ENCODE peak calls at places on chromosomes 13 and 19, in six cellular contexts. One of them, this sample, is unnamed.

GRCh38 chr13:80556291-80556690 is 215.4 kb upstream of the SPRY2 start:
- DNase-seq in NCI-H1436: no peak
- DNase-seq in WTC11: no peak
- DNase-seq in stomach: no peak
- DNase-seq in activated CD4-positive, CD25-positive, alpha-beta regulatory T cell treated with anti-CD3 and anti-CD28 coated beads, Interleukin-2, amount 50 U/mL, for 72 hours: no peak
- DNase-seq in aorta: no peak
- DNase-seq in this sample: no peak

GRCh38 chr13:36758345-36758744 is 60.7 kb upstream of the RFXAP start:
- DNase-seq in NCI-H1436: peak
- DNase-seq in WTC11: no peak
- DNase-seq in stomach: peak
- DNase-seq in activated CD4-positive, CD25-positive, alpha-beta regulatory T cell treated with anti-CD3 and anti-CD28 coated beads, Interleukin-2, amount 50 U/mL, for 72 hours: no peak
- DNase-seq in aorta: no peak
- DNase-seq in this sample: no peak

GRCh38 chr19:56315076-56315828 is 613 bp upstream of the ZSCAN5A start:
- DNase-seq in NCI-H1436: peak
- DNase-seq in WTC11: peak
- DNase-seq in stomach: peak
- DNase-seq in activated CD4-positive, CD25-positive, alpha-beta regulatory T cell treated with anti-CD3 and anti-CD28 coated beads, Interleukin-2, amount 50 U/mL, for 72 hours: peak
- DNase-seq in aorta: peak
- DNase-seq in this sample: peak

GRCh38 chr19:10761443-10762242 is 43.8 kb downstream of the DNM2 start:
- DNase-seq in NCI-H1436: no peak
- DNase-seq in WTC11: peak
- DNase-seq in stomach: peak
- DNase-seq in activated CD4-positive, CD25-positive, alpha-beta regulatory T cell treated with anti-CD3 and anti-CD28 coated beads, Interleukin-2, amount 50 U/mL, for 72 hours: no peak
- DNase-seq in aorta: no peak
- DNase-seq in this sample: no peak

GRCh38 chr19:42563352-42564210 is 31.1 kb downstream of the CEACAM8 start:
- DNase-seq in NCI-H1436: peak
- DNase-seq in WTC11: peak
- DNase-seq in stomach: peak
- DNase-seq in activated CD4-positive, CD25-positive, alpha-beta regulatory T cell treated with anti-CD3 and anti-CD28 coated beads, Interleukin-2, amount 50 U/mL, for 72 hours: no peak
- DNase-seq in aorta: no peak
- DNase-seq in this sample: peak

GRCh38 chr19:49458567-49458903 is 5.5 kb downstream of the ALDH16A1 start:
- DNase-seq in NCI-H1436: no peak
- DNase-seq in WTC11: no peak
- DNase-seq in stomach: no peak
- DNase-seq in activated CD4-positive, CD25-positive, alpha-beta regulatory T cell treated with anti-CD3 and anti-CD28 coated beads, Interleukin-2, amount 50 U/mL, for 72 hours: no peak
- DNase-seq in aorta: no peak
- DNase-seq in this sample: no peak

GRCh38 chr19:56736571-56736970 is 65.0 kb upstream of the ZNF835 start:
- DNase-seq in NCI-H1436: no peak
- DNase-seq in WTC11: no peak
- DNase-seq in stomach: no peak
- DNase-seq in activated CD4-positive, CD25-positive, alpha-beta regulatory T cell treated with anti-CD3 and anti-CD28 coated beads, Interleukin-2, amount 50 U/mL, for 72 hours: no peak
- DNase-seq in aorta: no peak
- DNase-seq in this sample: no peak

GRCh38 chr13:33172400-33172799 is 113.2 kb downstream of the STARD13 start:
- DNase-seq in NCI-H1436: no peak
- DNase-seq in WTC11: no peak
- DNase-seq in stomach: no peak
- DNase-seq in activated CD4-positive, CD25-positive, alpha-beta regulatory T cell treated with anti-CD3 and anti-CD28 coated beads, Interleukin-2, amount 50 U/mL, for 72 hours: no peak
- DNase-seq in aorta: no peak
- DNase-seq in this sample: no peak

GRCh38 chr13:48000559-48001126 is 430 bp downstream of the SUCLA2 start:
- DNase-seq in NCI-H1436: no peak
- DNase-seq in WTC11: peak
- DNase-seq in stomach: peak
- DNase-seq in activated CD4-positive, CD25-positive, alpha-beta regulatory T cell treated with anti-CD3 and anti-CD28 coated beads, Interleukin-2, amount 50 U/mL, for 72 hours: no peak
- DNase-seq in aorta: no peak
- DNase-seq in this sample: no peak

GRCh38 chr13:95368998-95369397 is 67.7 kb upstream of the ABCC4 start:
- DNase-seq in NCI-H1436: no peak
- DNase-seq in WTC11: no peak
- DNase-seq in stomach: no peak
- DNase-seq in activated CD4-positive, CD25-positive, alpha-beta regulatory T cell treated with anti-CD3 and anti-CD28 coated beads, Interleukin-2, amount 50 U/mL, for 72 hours: no peak
- DNase-seq in aorta: no peak
- DNase-seq in this sample: no peak

GRCh38 chr13:40982772-40983171 is 36.3 kb downstream of the ELF1 start:
- DNase-seq in NCI-H1436: peak
- DNase-seq in WTC11: no peak
- DNase-seq in stomach: no peak
- DNase-seq in activated CD4-positive, CD25-positive, alpha-beta regulatory T cell treated with anti-CD3 and anti-CD28 coated beads, Interleukin-2, amount 50 U/mL, for 72 hours: no peak
- DNase-seq in aorta: no peak
- DNase-seq in this sample: no peak

GRCh38 chr19:45954132-45954531 is 19.5 kb downstream of the NOVA2 start:
- DNase-seq in NCI-H1436: peak
- DNase-seq in WTC11: peak
- DNase-seq in stomach: no peak
- DNase-seq in activated CD4-positive, CD25-positive, alpha-beta regulatory T cell treated with anti-CD3 and anti-CD28 coated beads, Interleukin-2, amount 50 U/mL, for 72 hours: no peak
- DNase-seq in aorta: no peak
- DNase-seq in this sample: no peak

GRCh38 chr19:49907745-49908446 is 11.2 kb upstream of the IL4I1 start:
- DNase-seq in NCI-H1436: no peak
- DNase-seq in WTC11: no peak
- DNase-seq in stomach: no peak
- DNase-seq in activated CD4-positive, CD25-positive, alpha-beta regulatory T cell treated with anti-CD3 and anti-CD28 coated beads, Interleukin-2, amount 50 U/mL, for 72 hours: no peak
- DNase-seq in aorta: no peak
- DNase-seq in this sample: no peak